ENCODE peak calls at places on chromosomes 13 and 19, in eight cellular contexts. I is hepatocyte, R is stomach, W is B cell, K is osteocyte, Y is heart right ventricle, B is thoracic aorta, O is body of pancreas. N is an unnamed sample.

GRCh38 chr13:67095621-67096020 is 134.5 kb downstream of the PCDH9 start:
- DNase-seq in R (no peak), W (no peak), I (no peak), K (no peak), B (no peak), O (no peak), Y (no peak), N (no peak)

GRCh38 chr19:13959962-13960862 is 7.9 kb downstream of the DCAF15 start:
- DNase-seq in Y (no peak), K (no peak), W (peak; percentile 52), I (peak; percentile 20), O (no peak), R (no peak), B (no peak), N (no peak)

GRCh38 chr19:15188851-15189250 is 11.9 kb downstream of the NOTCH3 start:
- DNase-seq in O (no peak), Y (no peak), B (no peak), K (no peak), R (no peak), I (no peak), W (no peak), N (no peak)

GRCh38 chr13:43783820-43784219 is 3.0 kb downstream of the ENOX1 start:
- DNase-seq in O (no peak), W (no peak), B (no peak), I (peak; percentile 28), R (no peak), Y (no peak), K (no peak), N (no peak)

GRCh38 chr13:41565221-41565620 is 107.9 kb downstream of the RGCC start:
- DNase-seq in Y (no peak), B (no peak), R (no peak), O (no peak), W (no peak), K (no peak), I (no peak), N (no peak)

GRCh38 chr13:46383383-46383782 is 3.7 kb downstream of the RUBCNL start:
- DNase-seq in Y (no peak), W (no peak), B (no peak), K (no peak), I (no peak), O (no peak), R (no peak), N (no peak)

GRCh38 chr19:6270822-6271221 is 9.0 kb downstream of the MLLT1 start:
- DNase-seq in W (no peak), Y (no peak), I (no peak), O (no peak), B (no peak), R (no peak), K (no peak), N (no peak)

GRCh38 chr19:14135355-14135754 is 1.0 kb downstream of the ASF1B start:
- DNase-seq in Y (no peak), B (no peak), I (no peak), W (no peak), R (no peak), O (no peak), K (no peak), N (no peak)

GRCh38 chr13:76014618-76015315 is 378.6 kb downstream of the LMO7 start:
- DNase-seq in B (no peak), I (no peak), W (no peak), Y (no peak), O (no peak), K (no peak), R (no peak), N (no peak)

GRCh38 chr13:48156466-48156865 is 61.6 kb upstream of the MED4 start:
- DNase-seq in R (peak; percentile 30), Y (no peak), I (no peak), O (no peak), W (peak; percentile 62), K (no peak), B (no peak), N (no peak)

GRCh38 chr19:53597023-53597422 is 34.8 kb upstream of the DPRX start:
- DNase-seq in R (no peak), B (no peak), I (no peak), W (no peak), O (no peak), K (no peak), Y (no peak), N (no peak)

GRCh38 chr13:93180376-93180966 is 46.1 kb upstream of the GPC6 start:
- DNase-seq in R (no peak), I (no peak), B (no peak), K (no peak), O (no peak), W (no peak), Y (no peak), N (no peak)

GRCh38 chr19:19537321-19538048 is 580 bp upstream of the CILP2 start:
- DNase-seq in K (no peak), R (no peak), Y (no peak), W (no peak), I (no peak), O (no peak), B (no peak), N (no peak)

GRCh38 chr19:7558667-7559066 is 23.1 kb downstream of the PNPLA6 start:
- DNase-seq in R (no peak), Y (no peak), O (no peak), I (no peak), W (no peak), K (no peak), B (no peak), N (no peak)

GRCh38 chr13:20873348-20873747 is 29.2 kb downstream of the XPO4 start:
- DNase-seq in I (no peak), O (no peak), W (no peak), Y (no peak), B (no peak), R (no peak), K (no peak), N (no peak)

GRCh38 chr13:20870829-20871228 is 31.7 kb downstream of the XPO4 start:
- DNase-seq in R (no peak), O (no peak), B (no peak), K (no peak), Y (no peak), W (no peak), I (no peak), N (no peak)

GRCh38 chr13:20869540-20869939 is 33.0 kb downstream of the XPO4 start:
- DNase-seq in O (no peak), R (no peak), K (no peak), Y (no peak), I (no peak), B (no peak), W (no peak), N (no peak)

DNA sequence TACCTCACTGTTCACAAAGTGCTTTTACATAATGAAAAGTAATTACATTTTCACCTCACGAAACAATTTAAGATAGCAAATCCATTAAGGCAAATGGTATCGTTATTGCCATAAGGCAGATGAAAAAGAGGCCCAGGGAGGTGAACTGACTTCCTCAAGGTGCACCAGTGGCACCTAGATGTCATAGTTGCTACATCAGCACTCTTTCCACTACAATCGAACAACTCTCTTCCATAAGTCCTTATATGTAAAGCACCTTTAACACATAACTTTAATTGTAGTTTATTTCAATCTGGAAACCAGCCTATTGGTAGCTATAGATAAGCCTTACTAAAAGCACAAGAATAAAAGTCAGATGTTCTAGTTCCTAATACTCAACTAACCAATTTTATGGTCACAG is 35.1 kb downstream of the XPO4 start:
- DNase-seq in R (no peak), W (no peak), Y (no peak), B (no peak), I (no peak), O (no peak), K (no peak), N (no peak)
- TF ChIP-seq CTCF in R (no peak), W (no peak), Y (no peak), B (no peak), I (no peak), O (no peak), K (no peak), N (no peak)

GRCh38 chr19:32345261-32346207 is at the start of gene ZNF507:
- DNase-seq in I (peak; percentile 93), R (peak; percentile 85), W (peak; percentile 82), K (peak; percentile 95), B (peak; percentile 38), O (peak; percentile 84), Y (peak; percentile 87), N (peak; percentile 81)
- TF ChIP-seq CTCF in I (no peak), R (no peak), W (no peak), K (no peak), B (no peak), O (no peak), Y (no peak), N (peak; percentile 8)

GRCh38 chr13:26254583-26255102 is 714 bp downstream of the CDK8 start:
- DNase-seq in Y (peak; percentile 54), O (peak; percentile 65), B (peak; percentile 6), R (peak; percentile 73), W (peak; percentile 40), I (peak; percentile 71), K (no peak), N (peak; percentile 35)

GRCh38 chr13:26253787-26254582 is at the start of gene CDK8:
- DNase-seq in W (peak; percentile 88), R (peak; percentile 88), K (peak; percentile 92), B (peak; percentile 76), Y (peak; percentile 92), O (peak; percentile 87), I (peak; percentile 91), N (peak; percentile 73)

GRCh38 chr13:26257049-26257448 is 3.1 kb downstream of the CDK8 start:
- DNase-seq in K (no peak), R (no peak), O (no peak), B (no peak), W (no peak), Y (no peak), I (no peak), N (no peak)

GRCh38 chr13:26253262-26253786 is 605 bp upstream of the CDK8 start:
- DNase-seq in O (no peak), R (no peak), B (no peak), W (no peak), Y (no peak), I (no peak), K (no peak), N (no peak)

DNA sequence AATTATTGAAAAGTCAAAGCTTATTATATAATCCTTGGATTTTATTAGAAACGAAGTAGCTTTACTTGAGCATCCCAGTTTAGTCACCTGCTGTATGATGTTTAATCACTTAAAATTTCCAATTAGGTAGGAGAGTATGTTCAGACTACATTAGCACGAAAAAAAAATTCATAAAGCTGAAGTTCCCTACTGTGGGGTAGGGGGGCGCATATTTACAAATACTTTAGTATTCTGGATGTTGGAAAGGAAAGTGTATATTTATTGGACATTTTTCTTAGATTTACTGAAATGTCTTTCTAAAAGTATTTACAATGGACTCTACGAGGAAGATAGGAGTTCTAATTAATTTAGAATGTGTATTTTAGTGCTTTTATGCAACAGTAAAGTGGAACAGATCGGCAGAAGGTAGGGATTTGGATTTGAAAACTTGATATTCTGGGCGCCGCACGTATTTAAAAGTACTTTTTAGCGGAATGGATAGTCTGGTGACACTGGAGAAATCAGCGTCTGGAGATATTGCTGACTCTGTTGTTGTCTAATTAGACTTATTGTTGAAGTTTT is 1.9 kb downstream of the CDK8 start:
- DNase-seq in O (no peak), W (no peak), B (no peak), R (no peak), K (no peak), I (peak; percentile 19), Y (no peak), N (no peak)
- TF ChIP-seq CTCF in O (peak; percentile 23), W (peak; percentile 66), B (no peak), R (no peak), K (peak; percentile 48), I (peak; percentile 43), Y (peak; percentile 16), N (peak; percentile 43)

DNA sequence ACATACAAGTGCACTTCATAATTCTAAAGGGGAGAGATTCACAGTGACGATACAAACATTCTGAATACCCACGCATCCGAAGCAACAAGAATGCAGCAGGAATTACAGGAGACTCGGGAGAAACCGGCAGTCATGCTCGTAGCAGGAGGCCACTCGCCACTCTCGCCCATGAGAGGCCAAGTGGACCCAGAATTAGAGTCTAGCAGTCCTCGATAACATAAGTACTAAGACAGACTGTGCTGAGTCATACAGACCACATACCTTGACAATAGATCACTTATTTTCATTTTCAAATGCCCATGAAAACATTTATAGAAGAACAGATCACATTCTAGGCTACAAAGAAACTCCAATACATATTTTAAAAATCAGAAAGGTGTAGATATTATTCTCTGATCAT is 299.1 kb upstream of the TSHZ3 start:
- DNase-seq in R (no peak), O (no peak), Y (no peak), K (no peak), W (no peak), I (no peak), B (no peak), N (no peak)
- TF ChIP-seq CTCF in R (no peak), O (no peak), Y (no peak), K (no peak), W (no peak), I (no peak), B (no peak), N (no peak)